ENCODE peak calls at places on chromosome 21, in four cellular contexts. X is GM23248, V is neural progenitor cell, P is MM.1S. A is an unnamed sample. For H3K79me2, the result is how much of the 10 kb centered on the place peaks cover.

GRCh38 chr21:43881283-43881682 is 16.3 kb downstream of the AGPAT3 start:
- DNase-seq in X (no peak), V (no peak), P (no peak), A (no peak)

GRCh38 chr21:32772281-32773047 is 909 bp upstream of the PAXBP1 start:
- DNase-seq in X (peak), V (peak), P (peak), A (peak)

GRCh38 chr21:17512245-17513213 is at the start of gene CXADR:
- DNase-seq in X (peak), V (peak), P (peak), A (no peak)

GRCh38 chr21:25938673-25939395 is 204.1 kb downstream of the GABPA start:
- DNase-seq in X (no peak), V (no peak), P (no peak), A (no peak)

GRCh38 chr21:43740497-43741156 is 21.7 kb downstream of the PDXK start:
- DNase-seq in X (peak), V (peak), P (no peak), A (no peak)

GRCh38 chr21:36511484-36512227 is 31.7 kb upstream of the CLDN14 start:
- DNase-seq in X (peak), V (no peak), P (peak), A (peak)

GRCh38 chr21:16587671-16588379 is 858.0 kb downstream of the USP25 start:
- DNase-seq in X (peak), V (peak), P (no peak), A (no peak)

GRCh38 chr21:42343101-42343500 is 7.7 kb downstream of the TFF2 start:
- DNase-seq in X (no peak), V (no peak), P (no peak), A (no peak)

GRCh38 chr21:42057861-42058437 is 13.2 kb upstream of the UMODL1 start:
- DNase-seq in X (no peak), V (no peak), P (no peak), A (no peak)

DNA sequence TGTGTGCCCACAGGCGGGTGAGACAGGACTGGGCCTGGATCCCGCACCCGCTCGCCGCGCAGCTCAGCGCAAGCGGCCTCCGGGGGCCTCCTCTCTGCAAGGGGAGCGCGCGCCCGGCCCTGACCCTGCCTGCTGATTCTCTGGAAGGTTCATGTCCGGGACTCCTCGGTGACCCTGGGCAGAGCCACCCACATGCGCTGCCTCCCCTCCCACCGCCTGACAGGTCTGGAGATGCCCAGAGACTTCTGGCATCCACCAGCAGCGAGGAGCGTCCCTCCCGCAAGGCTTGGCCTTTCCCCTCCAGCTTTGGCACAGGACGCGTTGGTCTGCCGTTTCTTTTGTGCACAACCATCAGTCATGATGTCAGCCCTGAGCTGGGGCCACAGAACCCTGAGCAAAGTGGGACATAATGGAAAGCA is 42.0 kb upstream of the COL6A2 start:
- DNase-seq in X (peak), V (no peak), P (no peak), A (no peak)
- H2AFZ ChIP-seq in X (peak), V (no peak), P (no peak), A (no peak)

DNA sequence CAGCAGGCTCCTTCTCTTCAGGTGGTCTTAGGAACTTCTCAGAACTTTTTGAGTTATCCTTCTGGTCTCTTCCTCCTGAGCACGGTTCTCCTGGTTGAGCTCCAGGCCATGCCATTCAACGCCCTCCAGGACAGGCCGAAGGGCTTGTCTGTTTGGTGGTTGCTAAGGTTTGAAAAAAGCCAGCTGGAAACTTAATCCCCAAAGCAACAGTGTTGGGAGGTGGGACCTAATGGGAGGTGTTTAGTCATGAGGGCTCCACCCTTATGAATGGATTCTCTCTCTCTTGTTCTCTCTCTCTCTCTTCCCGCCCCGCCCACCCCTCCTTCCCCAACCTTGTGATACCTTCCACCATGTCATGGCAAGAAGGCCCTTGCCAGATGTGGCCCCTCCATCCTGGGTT is 856 bp downstream of the KCNE1 start:
- DNase-seq in X (peak), V (no peak), P (no peak), A (no peak)
- H3K9ac ChIP-seq in X (no peak), V (no peak), P (no peak), A (no peak)

DNA sequence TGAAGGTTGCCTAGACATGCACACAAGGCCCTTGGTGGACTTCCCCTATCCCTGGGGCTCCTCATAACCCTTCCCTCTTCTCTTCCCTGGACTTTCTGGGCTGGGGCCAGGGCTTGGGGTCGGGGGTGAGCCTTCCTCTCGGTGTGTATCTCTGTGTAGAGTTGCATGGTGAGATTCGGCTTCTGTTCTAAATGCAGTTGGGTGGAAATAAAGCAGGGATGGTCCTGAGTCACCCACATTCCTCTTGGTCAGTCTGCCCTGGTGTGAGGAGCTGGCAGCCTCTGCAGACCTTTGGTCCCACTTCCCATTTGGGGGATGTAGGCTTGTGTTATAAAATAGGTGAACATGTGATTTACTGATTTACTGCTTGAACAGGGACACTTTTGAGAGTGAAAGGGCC is 38.0 kb downstream of the ADARB1 start:
- DNase-seq in X (peak), V (no peak), P (no peak), A (no peak)
- H3K79me2 ChIP-seq in X (half or more), V (under half), P (under half), A (under half)

GRCh38 chr21:27741736-27742135 is 774.8 kb upstream of the ADAMTS5 start:
- DNase-seq in X (peak), V (no peak), P (no peak), A (no peak)

GRCh38 chr21:27743971-27744564 is 777.2 kb upstream of the ADAMTS5 start:
- DNase-seq in X (no peak), V (no peak), P (no peak), A (no peak)

GRCh38 chr21:27739187-27739586 is 772.3 kb upstream of the ADAMTS5 start:
- DNase-seq in X (no peak), V (no peak), P (no peak), A (no peak)

GRCh38 chr21:27735699-27736098 is 768.8 kb upstream of the ADAMTS5 start:
- DNase-seq in X (no peak), V (no peak), P (no peak), A (no peak)

DNA sequence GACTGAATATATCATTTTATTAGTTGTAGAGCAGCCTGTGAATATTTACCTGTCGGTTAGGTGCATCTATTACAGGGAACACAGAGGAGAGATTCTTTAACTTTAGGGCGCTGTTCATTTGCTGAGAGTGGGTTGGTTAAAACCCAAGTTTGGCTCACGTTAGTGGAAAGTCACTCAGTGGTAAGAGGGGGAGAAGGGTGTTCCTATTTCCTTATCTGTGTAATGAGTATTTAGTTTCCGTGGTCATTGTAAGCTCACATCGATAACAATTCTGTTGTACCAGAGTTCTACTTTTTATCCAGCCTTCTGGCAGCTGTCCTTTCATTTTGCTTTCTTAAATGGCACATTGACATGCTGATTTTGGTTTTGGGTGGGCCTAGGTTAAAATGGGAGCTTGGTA is 773.2 kb upstream of the ADAMTS5 start:
- DNase-seq in X (no peak), V (no peak), P (no peak), A (no peak)
- H2AFZ ChIP-seq in X (no peak), V (no peak), P (no peak), A (no peak)

DNA sequence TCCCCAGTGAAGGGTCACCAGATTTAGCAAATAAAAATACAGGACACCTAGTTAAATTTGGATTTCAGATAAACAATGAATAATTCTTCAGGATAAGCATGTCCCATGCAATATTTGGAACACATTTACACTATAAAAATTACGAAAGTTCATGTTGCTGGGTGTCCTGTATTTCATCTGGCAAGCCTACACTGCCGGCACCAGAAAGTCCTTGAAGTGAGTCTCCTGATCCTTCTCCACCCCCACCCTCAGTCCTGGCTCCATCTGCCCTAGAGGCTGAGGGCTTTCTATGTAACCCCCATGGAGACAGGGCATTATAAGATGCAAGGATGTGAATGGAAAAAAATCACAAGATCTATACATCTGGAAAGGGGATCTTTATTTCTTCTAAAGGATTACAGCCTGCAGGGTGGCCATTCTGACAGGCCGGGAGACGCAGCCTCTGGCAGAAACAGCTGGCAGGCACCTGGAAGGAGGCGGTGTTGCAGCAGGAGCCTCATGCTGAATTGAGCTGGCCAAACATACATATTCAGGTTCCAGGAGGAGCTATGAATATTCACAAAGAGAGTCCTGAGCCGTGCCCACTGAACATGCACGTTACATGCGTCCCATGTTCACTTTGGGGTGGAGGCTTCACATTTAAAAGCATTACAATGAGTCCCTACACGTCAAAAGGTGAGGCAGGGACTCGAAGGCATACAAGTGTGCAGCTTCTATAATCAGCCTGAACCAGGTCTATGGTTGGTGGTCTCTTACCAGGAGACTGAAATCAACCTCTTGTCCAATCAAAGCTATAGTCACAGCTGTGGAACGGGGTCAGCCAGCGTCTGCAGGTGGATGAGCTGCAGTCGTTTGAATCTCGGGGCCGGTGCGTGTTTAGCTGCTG is 182.7 kb downstream of the ETS2 start:
- DNase-seq in X (no peak), V (peak), P (no peak), A (no peak)
- H3K9ac ChIP-seq in X (no peak), V (no peak), P (no peak), A (no peak)

GRCh38 chr21:34959607-34960006 is 89.5 kb downstream of the RUNX1 start:
- DNase-seq in X (no peak), V (no peak), P (no peak), A (no peak)
- H3K79me2 ChIP-seq in X (under half), V (under half), P (under half), A (under half)